ENCODE peak calls at places on chromosome 18, in ten cellular contexts. L, D, R, P, V, U, Q, T, O and S are unnamed samples.

GRCh38 chr18:58362027-58362575 is 266.8 kb downstream of the ALPK2 start:
- DNase-seq in V (peak), R (no peak), L (no peak), D (no peak), U (no peak), P (peak), T (peak), Q (peak), O (no peak), S (no peak)

GRCh38 chr18:79945118-79946042 is 6.1 kb downstream of the SLC66A2 start:
- DNase-seq in R (no peak), P (no peak), U (no peak), Q (no peak), L (no peak), O (no peak), T (no peak), D (no peak), V (no peak), S (peak)

GRCh38 chr18:24094561-24094960 is 44.3 kb upstream of the CABYR start:
- DNase-seq in L (no peak), P (no peak), D (no peak), T (no peak), U (no peak), R (no peak), V (no peak), O (no peak), Q (no peak), S (no peak)

GRCh38 chr18:37846996-37847395 is 281.4 kb upstream of the CELF4 start:
- DNase-seq in L (no peak), R (no peak), Q (no peak), V (no peak), O (no peak), U (no peak), D (peak), P (no peak), T (no peak), S (no peak)

GRCh38 chr18:32801236-32801635 is 28.4 kb upstream of the KLHL14 start:
- DNase-seq in P (no peak), L (no peak), D (no peak), V (no peak), O (no peak), Q (no peak), U (no peak), R (no peak), T (no peak), S (no peak)

GRCh38 chr18:76932026-76932819 is 109.9 kb downstream of the ZNF236 start:
- DNase-seq in Q (no peak), P (no peak), L (no peak), R (no peak), V (no peak), D (no peak), T (peak), U (no peak), O (no peak), S (no peak)

GRCh38 chr18:22314406-22314805 is 103.3 kb downstream of the CTAGE1 start:
- DNase-seq in D (peak), L (no peak), P (peak), Q (peak), U (no peak), V (peak), O (no peak), R (no peak), T (no peak), S (no peak)

GRCh38 chr18:13525381-13526029 is 200.9 kb downstream of the FAM210A start:
- DNase-seq in T (no peak), L (no peak), P (no peak), U (no peak), O (no peak), Q (no peak), D (no peak), R (no peak), V (no peak), S (no peak)